ENCODE peak calls at places on chromosomes 11 and 22, in seven cellular contexts. One of them, this sample, is unnamed.

GRCh38 chr11:115939726-115940421 is 435.7 kb upstream of the CADM1 start:
- DNase-seq in GM23338: no peak
- DNase-seq in HTR-8/SVneo: no peak
- DNase-seq in HFFc6: no peak
- DNase-seq in NCI-H774: peak; percentile 70
- DNase-seq in activated CD4-positive, alpha-beta T cell treated with anti-CD3 and anti-CD28 coated beads, Interleukin-2, amount 10 ng/mL, durations not matched to agents 7 days and 5 days: no peak
- DNase-seq in heart left ventricle: no peak
- DNase-seq in this sample: no peak

GRCh38 chr22:39433476-39434242 is 23.2 kb upstream of the MGAT3 start:
- DNase-seq in HTR-8/SVneo: no peak
- DNase-seq in heart left ventricle: no peak
- DNase-seq in HFFc6: no peak
- DNase-seq in GM23338: no peak
- DNase-seq in NCI-H774: no peak
- DNase-seq in activated CD4-positive, alpha-beta T cell treated with anti-CD3 and anti-CD28 coated beads, Interleukin-2, amount 10 ng/mL, durations not matched to agents 7 days and 5 days: no peak
- DNase-seq in this sample: peak; percentile 65

GRCh38 chr11:8315463-8315862 is 51.8 kb upstream of the LMO1 start:
- DNase-seq in HFFc6: no peak
- DNase-seq in GM23338: no peak
- DNase-seq in NCI-H774: no peak
- DNase-seq in HTR-8/SVneo: no peak
- DNase-seq in activated CD4-positive, alpha-beta T cell treated with anti-CD3 and anti-CD28 coated beads, Interleukin-2, amount 10 ng/mL, durations not matched to agents 7 days and 5 days: no peak
- DNase-seq in heart left ventricle: no peak
- DNase-seq in this sample: peak; percentile 32

GRCh38 chr11:63779044-63779443 is 10.5 kb upstream of the ZFTA start:
- DNase-seq in NCI-H774: no peak
- DNase-seq in HFFc6: peak; percentile 56
- DNase-seq in heart left ventricle: no peak
- DNase-seq in activated CD4-positive, alpha-beta T cell treated with anti-CD3 and anti-CD28 coated beads, Interleukin-2, amount 10 ng/mL, durations not matched to agents 7 days and 5 days: no peak
- DNase-seq in HTR-8/SVneo: no peak
- DNase-seq in GM23338: no peak
- DNase-seq in this sample: no peak

GRCh38 chr11:48066881-48067800 is 86.8 kb downstream of the PTPRJ start:
- DNase-seq in HFFc6: no peak
- DNase-seq in NCI-H774: no peak
- DNase-seq in activated CD4-positive, alpha-beta T cell treated with anti-CD3 and anti-CD28 coated beads, Interleukin-2, amount 10 ng/mL, durations not matched to agents 7 days and 5 days: no peak
- DNase-seq in GM23338: no peak
- DNase-seq in HTR-8/SVneo: no peak
- DNase-seq in heart left ventricle: peak; percentile 13
- DNase-seq in this sample: no peak

GRCh38 chr11:12318791-12319733 is 58.3 kb upstream of the PARVA start:
- DNase-seq in GM23338: peak; percentile 9
- DNase-seq in HTR-8/SVneo: no peak
- DNase-seq in NCI-H774: peak; percentile 91
- DNase-seq in activated CD4-positive, alpha-beta T cell treated with anti-CD3 and anti-CD28 coated beads, Interleukin-2, amount 10 ng/mL, durations not matched to agents 7 days and 5 days: no peak
- DNase-seq in heart left ventricle: no peak
- DNase-seq in HFFc6: peak; percentile 84
- DNase-seq in this sample: no peak

GRCh38 chr22:32904044-32904443 is 102.5 kb downstream of the TIMP3 start:
- DNase-seq in heart left ventricle: peak; percentile 52
- DNase-seq in activated CD4-positive, alpha-beta T cell treated with anti-CD3 and anti-CD28 coated beads, Interleukin-2, amount 10 ng/mL, durations not matched to agents 7 days and 5 days: peak; percentile 15
- DNase-seq in HTR-8/SVneo: peak; percentile 17
- DNase-seq in GM23338: peak; percentile 83
- DNase-seq in HFFc6: peak; percentile 23
- DNase-seq in NCI-H774: no peak
- DNase-seq in this sample: no peak

GRCh38 chr11:132734217-132734616 is 798.1 kb downstream of the OPCML start:
- DNase-seq in HTR-8/SVneo: peak; percentile 39
- DNase-seq in GM23338: no peak
- DNase-seq in HFFc6: peak; percentile 94
- DNase-seq in NCI-H774: no peak
- DNase-seq in activated CD4-positive, alpha-beta T cell treated with anti-CD3 and anti-CD28 coated beads, Interleukin-2, amount 10 ng/mL, durations not matched to agents 7 days and 5 days: no peak
- DNase-seq in heart left ventricle: no peak
- DNase-seq in this sample: no peak

GRCh38 chr11:1152316-1153104 is 5.2 kb upstream of the MUC5AC start:
- DNase-seq in GM23338: no peak
- DNase-seq in activated CD4-positive, alpha-beta T cell treated with anti-CD3 and anti-CD28 coated beads, Interleukin-2, amount 10 ng/mL, durations not matched to agents 7 days and 5 days: no peak
- DNase-seq in heart left ventricle: no peak
- DNase-seq in HFFc6: no peak
- DNase-seq in HTR-8/SVneo: peak; percentile 50
- DNase-seq in NCI-H774: no peak
- DNase-seq in this sample: peak; percentile 81

GRCh38 chr11:7551571-7551970 is 37.8 kb downstream of the PPFIBP2 start:
- DNase-seq in HFFc6: peak; percentile 28
- DNase-seq in heart left ventricle: no peak
- DNase-seq in HTR-8/SVneo: peak; percentile 24
- DNase-seq in GM23338: no peak
- DNase-seq in activated CD4-positive, alpha-beta T cell treated with anti-CD3 and anti-CD28 coated beads, Interleukin-2, amount 10 ng/mL, durations not matched to agents 7 days and 5 days: no peak
- DNase-seq in NCI-H774: no peak
- DNase-seq in this sample: no peak

GRCh38 chr11:119055901-119056300 is 1.1 kb downstream of the HYOU1 start:
- DNase-seq in GM23338: peak; percentile 22
- DNase-seq in NCI-H774: no peak
- DNase-seq in activated CD4-positive, alpha-beta T cell treated with anti-CD3 and anti-CD28 coated beads, Interleukin-2, amount 10 ng/mL, durations not matched to agents 7 days and 5 days: peak; percentile 16
- DNase-seq in HFFc6: peak; percentile 56
- DNase-seq in HTR-8/SVneo: peak; percentile 44
- DNase-seq in heart left ventricle: no peak
- DNase-seq in this sample: no peak

GRCh38 chr11:10385696-10386095 is 69.4 kb upstream of the AMPD3 start:
- DNase-seq in NCI-H774: no peak
- DNase-seq in activated CD4-positive, alpha-beta T cell treated with anti-CD3 and anti-CD28 coated beads, Interleukin-2, amount 10 ng/mL, durations not matched to agents 7 days and 5 days: no peak
- DNase-seq in heart left ventricle: no peak
- DNase-seq in GM23338: no peak
- DNase-seq in HFFc6: no peak
- DNase-seq in HTR-8/SVneo: no peak
- DNase-seq in this sample: peak; percentile 85

GRCh38 chr11:69475141-69475865 is 6.2 kb upstream of the LINC01488 start:
- DNase-seq in HFFc6: no peak
- DNase-seq in NCI-H774: no peak
- DNase-seq in heart left ventricle: no peak
- DNase-seq in HTR-8/SVneo: no peak
- DNase-seq in GM23338: no peak
- DNase-seq in activated CD4-positive, alpha-beta T cell treated with anti-CD3 and anti-CD28 coated beads, Interleukin-2, amount 10 ng/mL, durations not matched to agents 7 days and 5 days: no peak
- DNase-seq in this sample: peak; percentile 74